ENCODE peak calls at places on chromosomes 3 and 15, in five cellular contexts. One of them, this sample, is unnamed.
A peak's percentile ranks its signal among the peaks of the same experiment; 100 is the strongest.

GRCh38 chr3:45123030-45123429 is 23.1 kb downstream of the CDCP1 start:
- DNase-seq in mammary epithelial cell: peak; percentile 94
- DNase-seq in GM23248: peak; percentile 95
- DNase-seq in colonic mucosa: no peak
- DNase-seq in keratinocyte: no peak
- DNase-seq in this sample: peak; percentile 76

GRCh38 chr3:158105710-158106438 is at the start of gene SHOX2:
- DNase-seq in mammary epithelial cell: peak; percentile 56
- DNase-seq in GM23248: peak; percentile 83
- DNase-seq in colonic mucosa: peak; percentile 54
- DNase-seq in keratinocyte: no peak
- DNase-seq in this sample: no peak

GRCh38 chr3:167302710-167303109 is 77.4 kb downstream of the ZBBX start:
- DNase-seq in mammary epithelial cell: no peak
- DNase-seq in GM23248: no peak
- DNase-seq in colonic mucosa: no peak
- DNase-seq in keratinocyte: no peak
- DNase-seq in this sample: no peak

GRCh38 chr3:110754207-110754916 is 317.3 kb upstream of the NECTIN3 start:
- DNase-seq in mammary epithelial cell: no peak
- DNase-seq in GM23248: no peak
- DNase-seq in colonic mucosa: no peak
- DNase-seq in keratinocyte: no peak
- DNase-seq in this sample: no peak

GRCh38 chr3:46861293-46861995 is 1.8 kb downstream of the MYL3 start:
- DNase-seq in mammary epithelial cell: no peak
- DNase-seq in GM23248: no peak
- DNase-seq in colonic mucosa: no peak
- DNase-seq in keratinocyte: no peak
- DNase-seq in this sample: no peak

GRCh38 chr3:46423588-46423987 is 16.5 kb downstream of the CCRL2 start:
- DNase-seq in mammary epithelial cell: peak; percentile 91
- DNase-seq in GM23248: peak; percentile 61
- DNase-seq in colonic mucosa: no peak
- DNase-seq in keratinocyte: peak; percentile 75
- DNase-seq in this sample: peak; percentile 68

GRCh38 chr15:61084944-61085367 is 144.1 kb downstream of the RORA start:
- DNase-seq in mammary epithelial cell: no peak
- DNase-seq in GM23248: no peak
- DNase-seq in colonic mucosa: peak; percentile 31
- DNase-seq in keratinocyte: no peak
- DNase-seq in this sample: no peak

GRCh38 chr3:57065588-57065987 is 5.1 kb downstream of the SPATA12 start:
- DNase-seq in mammary epithelial cell: no peak
- DNase-seq in GM23248: peak; percentile 28
- DNase-seq in colonic mucosa: no peak
- DNase-seq in keratinocyte: no peak
- DNase-seq in this sample: no peak

GRCh38 chr3:40254898-40255297 is 54.6 kb upstream of the EIF1B start:
- DNase-seq in mammary epithelial cell: no peak
- DNase-seq in GM23248: no peak
- DNase-seq in colonic mucosa: no peak
- DNase-seq in keratinocyte: no peak
- DNase-seq in this sample: no peak

GRCh38 chr15:95929232-95929846 is 401.2 kb upstream of the NR2F2 start:
- DNase-seq in mammary epithelial cell: peak; percentile 26
- DNase-seq in GM23248: no peak
- DNase-seq in colonic mucosa: no peak
- DNase-seq in keratinocyte: no peak
- DNase-seq in this sample: no peak

GRCh38 chr15:44097552-44097951 is 97.5 kb downstream of the FRMD5 start:
- DNase-seq in mammary epithelial cell: no peak
- DNase-seq in GM23248: no peak
- DNase-seq in colonic mucosa: no peak
- DNase-seq in keratinocyte: no peak
- DNase-seq in this sample: no peak

GRCh38 chr15:99703603-99704443 is 29.4 kb downstream of the LYSMD4 start:
- DNase-seq in mammary epithelial cell: peak; percentile 83
- DNase-seq in GM23248: peak; percentile 93
- DNase-seq in colonic mucosa: no peak
- DNase-seq in keratinocyte: peak; percentile 52
- DNase-seq in this sample: no peak

GRCh38 chr3:107106316-107106715 is 270.9 kb upstream of the CCDC54 start:
- DNase-seq in mammary epithelial cell: peak; percentile 17
- DNase-seq in GM23248: peak; percentile 7
- DNase-seq in colonic mucosa: no peak
- DNase-seq in keratinocyte: no peak
- DNase-seq in this sample: no peak

GRCh38 chr15:92365079-92365478 is 28.6 kb upstream of the ST8SIA2 start:
- DNase-seq in mammary epithelial cell: peak; percentile 64
- DNase-seq in GM23248: no peak
- DNase-seq in colonic mucosa: peak; percentile 22
- DNase-seq in keratinocyte: no peak
- DNase-seq in this sample: no peak

GRCh38 chr15:45084163-45084562 is 29.8 kb downstream of the DUOX2 start:
- DNase-seq in mammary epithelial cell: no peak
- DNase-seq in GM23248: no peak
- DNase-seq in colonic mucosa: no peak
- DNase-seq in keratinocyte: no peak
- DNase-seq in this sample: no peak

GRCh38 chr3:59772416-59773408 is 722.9 kb upstream of the CFAP20DC start:
- DNase-seq in mammary epithelial cell: no peak
- DNase-seq in GM23248: no peak
- DNase-seq in colonic mucosa: no peak
- DNase-seq in keratinocyte: no peak
- DNase-seq in this sample: no peak

GRCh38 chr15:67083135-67083766 is 17.8 kb downstream of the SMAD3 start:
- DNase-seq in mammary epithelial cell: no peak
- DNase-seq in GM23248: peak; percentile 74
- DNase-seq in colonic mucosa: no peak
- DNase-seq in keratinocyte: no peak
- DNase-seq in this sample: no peak

GRCh38 chr15:50377867-50378751 is 23.1 kb upstream of the GABPB1 start:
- DNase-seq in mammary epithelial cell: no peak
- DNase-seq in GM23248: no peak
- DNase-seq in colonic mucosa: no peak
- DNase-seq in keratinocyte: no peak
- DNase-seq in this sample: no peak

GRCh38 chr3:106197532-106198187 is 328.8 kb upstream of the CBLB start:
- DNase-seq in mammary epithelial cell: no peak
- DNase-seq in GM23248: no peak
- DNase-seq in colonic mucosa: no peak
- DNase-seq in keratinocyte: no peak
- DNase-seq in this sample: no peak

GRCh38 chr15:77852241-77853007 is 219.7 kb upstream of the LINGO1 start:
- DNase-seq in mammary epithelial cell: no peak
- DNase-seq in GM23248: no peak
- DNase-seq in colonic mucosa: no peak
- DNase-seq in keratinocyte: no peak
- DNase-seq in this sample: no peak

DNA sequence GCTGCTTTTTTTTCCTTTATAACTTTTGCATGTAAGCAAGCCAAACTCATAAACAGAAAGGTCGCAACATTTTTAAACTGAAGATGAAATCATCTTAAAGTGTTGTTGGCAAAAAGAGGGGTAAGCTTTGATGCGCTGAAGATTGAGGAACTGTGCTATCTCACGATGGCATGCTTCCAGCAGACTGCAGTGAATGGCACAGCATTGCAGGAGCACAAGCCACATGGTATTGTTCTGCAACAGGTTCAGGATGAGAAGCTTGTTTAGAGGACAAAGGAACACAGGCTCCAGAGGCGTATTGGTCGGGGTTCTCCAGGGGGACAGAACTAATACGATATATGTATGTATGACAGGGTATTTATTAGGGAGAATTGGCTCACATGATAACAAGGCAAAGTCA is 13.8 kb upstream of the PLD1 start:
- DNase-seq in mammary epithelial cell: no peak
- DNase-seq in GM23248: no peak
- DNase-seq in colonic mucosa: no peak
- DNase-seq in keratinocyte: no peak
- DNase-seq in this sample: no peak
- H3K27ac ChIP-seq in mammary epithelial cell: no peak overlapping the region
- H3K27ac ChIP-seq in GM23248: no peak overlapping the region
- H3K27ac ChIP-seq in colonic mucosa: no peak overlapping the region
- H3K27ac ChIP-seq in keratinocyte: no peak overlapping the region
- H3K27ac ChIP-seq in this sample: no peak overlapping the region

GRCh38 chr3:14423197-14423743 is 20.9 kb downstream of the SLC6A6 start:
- DNase-seq in mammary epithelial cell: peak; percentile 54
- DNase-seq in GM23248: peak; percentile 24
- DNase-seq in colonic mucosa: peak; percentile 52
- DNase-seq in keratinocyte: no peak
- DNase-seq in this sample: peak; percentile 74

GRCh38 chr3:14424711-14425573 is 22.5 kb downstream of the SLC6A6 start:
- DNase-seq in mammary epithelial cell: no peak
- DNase-seq in GM23248: no peak
- DNase-seq in colonic mucosa: no peak
- DNase-seq in keratinocyte: no peak
- DNase-seq in this sample: no peak

GRCh38 chr3:14423963-14424362 is 21.6 kb downstream of the SLC6A6 start:
- DNase-seq in mammary epithelial cell: no peak
- DNase-seq in GM23248: no peak
- DNase-seq in colonic mucosa: no peak
- DNase-seq in keratinocyte: no peak
- DNase-seq in this sample: no peak

GRCh38 chr3:14425574-14426304 is 23.3 kb downstream of the SLC6A6 start:
- DNase-seq in mammary epithelial cell: no peak
- DNase-seq in GM23248: no peak
- DNase-seq in colonic mucosa: no peak
- DNase-seq in keratinocyte: no peak
- DNase-seq in this sample: no peak

DNA sequence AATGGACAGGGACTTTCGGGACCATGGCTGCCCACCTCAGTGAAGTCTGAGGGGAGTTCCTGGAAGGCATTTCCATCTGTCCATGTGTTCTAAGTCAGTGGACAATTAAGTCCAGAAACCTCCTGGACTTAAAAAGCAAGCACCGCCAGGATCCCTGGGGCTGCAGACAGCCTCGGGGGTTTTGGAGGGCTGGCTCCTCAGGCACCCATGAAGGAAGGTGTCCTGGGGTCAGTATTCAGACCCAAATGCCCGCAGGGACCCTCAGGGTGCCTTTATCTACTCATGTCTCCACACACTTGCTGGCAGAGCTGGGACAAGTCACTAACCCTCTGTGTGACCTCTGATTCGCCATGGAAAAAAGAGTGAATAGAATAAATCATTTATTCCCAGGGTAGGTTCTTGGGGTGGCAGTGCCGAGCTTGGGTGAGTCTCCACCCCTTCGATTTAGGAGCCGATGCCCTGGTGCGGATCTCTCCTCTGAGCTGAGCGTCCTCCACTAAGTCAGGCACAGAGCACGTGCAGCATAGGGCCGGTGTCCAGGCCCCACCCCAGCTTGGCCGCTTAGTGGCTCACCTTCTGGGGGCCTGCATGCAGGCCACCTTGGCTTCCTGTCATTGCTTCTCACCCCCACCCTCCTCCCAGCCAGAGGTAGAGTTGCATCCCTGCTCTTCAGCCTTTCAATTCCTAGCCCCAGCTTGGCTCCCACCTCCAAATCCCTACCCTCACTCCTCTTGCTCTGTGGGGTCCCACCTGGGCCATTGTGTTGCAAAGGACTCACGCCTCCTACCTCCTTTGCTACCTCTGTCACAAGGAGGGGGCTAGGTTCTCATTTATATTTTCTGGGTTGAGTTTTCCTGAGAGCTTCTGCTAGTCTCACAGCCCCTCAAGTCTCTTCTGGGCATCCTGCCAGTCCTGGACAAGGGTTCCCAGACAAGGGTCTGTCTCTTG is 19.9 kb downstream of the SLC6A6 start:
- DNase-seq in mammary epithelial cell: no peak
- DNase-seq in GM23248: no peak
- DNase-seq in colonic mucosa: no peak
- DNase-seq in keratinocyte: no peak
- DNase-seq in this sample: no peak
- H3K27ac ChIP-seq in mammary epithelial cell: no peak overlapping the region
- H3K27ac ChIP-seq in GM23248: no peak overlapping the region
- H3K27ac ChIP-seq in colonic mucosa: no peak overlapping the region
- H3K27ac ChIP-seq in keratinocyte: no peak overlapping the region
- H3K27ac ChIP-seq in this sample: no peak overlapping the region

GRCh38 chr15:30923429-30923828 is 19.7 kb downstream of the FAN1 start:
- DNase-seq in mammary epithelial cell: no peak
- DNase-seq in GM23248: no peak
- DNase-seq in colonic mucosa: no peak
- DNase-seq in keratinocyte: no peak
- DNase-seq in this sample: no peak

GRCh38 chr15:30921106-30921505 is 17.4 kb downstream of the FAN1 start:
- DNase-seq in mammary epithelial cell: no peak
- DNase-seq in GM23248: no peak
- DNase-seq in colonic mucosa: no peak
- DNase-seq in keratinocyte: no peak
- DNase-seq in this sample: no peak

GRCh38 chr15:30924353-30924752 is 20.6 kb downstream of the FAN1 start:
- DNase-seq in mammary epithelial cell: no peak
- DNase-seq in GM23248: peak; percentile 44
- DNase-seq in colonic mucosa: no peak
- DNase-seq in keratinocyte: no peak
- DNase-seq in this sample: no peak

GRCh38 chr15:30921781-30922371 is 18.2 kb downstream of the FAN1 start:
- DNase-seq in mammary epithelial cell: no peak
- DNase-seq in GM23248: no peak
- DNase-seq in colonic mucosa: no peak
- DNase-seq in keratinocyte: no peak
- DNase-seq in this sample: no peak

DNA sequence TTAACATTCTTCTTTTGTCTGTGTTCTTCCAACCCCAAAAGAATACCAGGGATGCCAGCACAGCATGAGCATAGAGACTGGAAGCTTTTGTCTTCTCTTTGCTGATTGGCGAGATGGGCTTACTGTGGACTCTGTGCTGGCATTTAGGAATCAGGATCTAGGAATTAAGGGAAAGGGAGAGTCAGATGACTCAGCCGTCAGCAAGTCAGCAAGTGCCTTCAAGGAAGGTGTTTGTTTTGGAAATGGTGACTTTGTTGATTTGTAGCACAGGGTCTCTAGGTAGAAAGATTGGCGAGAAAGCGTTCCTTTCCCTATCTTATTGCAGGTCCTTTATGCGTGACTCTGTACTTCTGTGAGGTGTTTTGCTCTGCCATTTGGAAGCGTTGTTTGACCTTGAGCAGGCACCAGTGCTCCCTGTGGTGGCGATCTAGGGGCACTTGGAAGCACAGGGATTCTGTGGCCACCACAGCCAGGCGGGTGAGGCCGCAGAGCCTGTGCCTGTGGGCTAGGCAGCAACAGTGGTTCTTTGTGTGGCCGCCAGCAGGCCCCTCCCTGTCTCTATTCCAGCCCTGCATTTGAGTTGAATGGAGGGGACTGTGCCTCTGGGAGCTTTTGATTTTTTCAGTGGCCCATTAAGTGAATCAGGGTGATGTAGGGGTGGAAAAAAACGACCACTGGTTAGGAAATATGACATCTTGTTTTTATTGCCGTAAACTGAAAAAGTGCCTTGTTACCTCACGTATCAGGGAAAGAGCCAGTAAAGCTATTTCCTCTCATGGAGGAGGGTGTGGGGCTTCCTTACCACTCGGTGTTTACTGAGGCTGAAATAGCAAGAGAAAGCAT is 19.0 kb downstream of the FAN1 start:
- DNase-seq in mammary epithelial cell: peak; percentile 69
- DNase-seq in GM23248: peak; percentile 47
- DNase-seq in colonic mucosa: peak; percentile 32
- DNase-seq in keratinocyte: no peak
- DNase-seq in this sample: no peak
- H3K27ac ChIP-seq in mammary epithelial cell: peak overlapping the region; percentile 15
- H3K27ac ChIP-seq in GM23248: no peak overlapping the region
- H3K27ac ChIP-seq in colonic mucosa: peak overlapping the region; percentile 27
- H3K27ac ChIP-seq in keratinocyte: no peak overlapping the region
- H3K27ac ChIP-seq in this sample: peak overlapping the region; percentile 24

GRCh38 chr15:72827216-72827615 is 43.7 kb upstream of the ADPGK start:
- DNase-seq in mammary epithelial cell: peak; percentile 9
- DNase-seq in GM23248: peak; percentile 24
- DNase-seq in colonic mucosa: no peak
- DNase-seq in keratinocyte: no peak
- DNase-seq in this sample: no peak
- H3K27ac ChIP-seq in mammary epithelial cell: no peak overlapping the region
- H3K27ac ChIP-seq in GM23248: no peak overlapping the region
- H3K27ac ChIP-seq in colonic mucosa: no peak overlapping the region
- H3K27ac ChIP-seq in keratinocyte: no peak overlapping the region
- H3K27ac ChIP-seq in this sample: no peak overlapping the region

This sample was measured in epithelial cell of prostate.